ENCODE peak calls at places on chromosomes 16 and 17, in ten cellular contexts. J, B, A, X, O, M, Y, R, L and F are unnamed samples.

GRCh38 chr16:55759983-55760664 is 72.8 kb downstream of the CES1 start:
- DNase-seq in J (peak), B (no peak), A (no peak), X (no peak), O (no peak), M (no peak), Y (no peak), R (no peak), L (no peak), F (no peak)

GRCh38 chr17:59505610-59506276 is 59.7 kb upstream of the DHX40 start:
- DNase-seq in J (no peak), B (peak), A (no peak), X (no peak), O (no peak), M (no peak), Y (no peak), R (no peak), L (no peak), F (no peak)

GRCh38 chr16:30370444-30371247 is at the start of gene TBC1D10B:
- DNase-seq in J (peak), B (peak), A (peak), X (peak), O (peak), M (peak), Y (peak), R (peak), L (peak), F (peak)

GRCh38 chr17:47847341-47848197 is 3.4 kb downstream of the SP6 start:
- DNase-seq in J (no peak), B (peak), A (no peak), X (no peak), O (no peak), M (no peak), Y (no peak), R (no peak), L (no peak), F (no peak)

GRCh38 chr16:8561496-8561895 is 28.8 kb downstream of the TMEM114 start:
- DNase-seq in J (no peak), B (no peak), A (no peak), X (no peak), O (no peak), M (no peak), Y (no peak), R (no peak), L (no peak), F (no peak)

GRCh38 chr17:50169121-50169764 is 3.4 kb downstream of the SGCA start:
- DNase-seq in J (peak), B (peak), A (no peak), X (no peak), O (no peak), M (peak), Y (no peak), R (peak), L (peak), F (no peak)

GRCh38 chr17:76088041-76088867 is 9.3 kb downstream of the ZACN start:
- DNase-seq in J (no peak), B (no peak), A (no peak), X (no peak), O (no peak), M (no peak), Y (no peak), R (no peak), L (no peak), F (no peak)

GRCh38 chr17:40309938-40310510 is 1.0 kb downstream of the RARA start:
- DNase-seq in J (no peak), B (no peak), A (no peak), X (no peak), O (no peak), M (no peak), Y (peak), R (no peak), L (no peak), F (no peak)

GRCh38 chr16:13402601-13403000 is 501.2 kb downstream of the SHISA9 start:
- DNase-seq in J (no peak), B (no peak), A (no peak), X (no peak), O (no peak), M (no peak), Y (no peak), R (no peak), L (no peak), F (no peak)

GRCh38 chr17:18248300-18248731 is 10.2 kb downstream of the FLII start:
- DNase-seq in J (peak), B (peak), A (peak), X (peak), O (peak), M (no peak), Y (no peak), R (peak), L (peak), F (peak)

GRCh38 chr17:2503627-2504026 is 8.1 kb downstream of the METTL16 start:
- DNase-seq in J (no peak), B (no peak), A (no peak), X (no peak), O (no peak), M (no peak), Y (no peak), R (no peak), L (no peak), F (no peak)

GRCh38 chr16:66263168-66263972 is 103.1 kb upstream of the CDH5 start:
- DNase-seq in J (no peak), B (no peak), A (no peak), X (no peak), O (no peak), M (no peak), Y (no peak), R (no peak), L (no peak), F (no peak)

GRCh38 chr17:48056246-48056745 is 8.1 kb downstream of the NFE2L1 start:
- DNase-seq in J (no peak), B (no peak), A (no peak), X (no peak), O (no peak), M (no peak), Y (no peak), R (no peak), L (no peak), F (no peak)